ENCODE peak calls at places on chromosomes 1 and 21, in nine cellular contexts. Q is brain microvascular endothelial cell; A is AG09319; M is activated CD8-positive, alpha-beta T cell treated with anti-CD3 and anti-CD28 coated beads, Interleukin-2, amount 10 ng/mL, durations not matched to agents 7 days and 5 days; P is activated CD4-positive, alpha-beta T cell treated with anti-CD3 and anti-CD28 coated beads, Interleukin-2, amount 50 U/mL, for 24 hours; V is AG10803; W is thoracic aorta; L is activated T-helper 1 cell treated with Interleukin-2 at 50 U/mL for 16 hours; C is RWPE1. F is an unnamed sample.

GRCh38 chr1:241270016-241270415 is 87.0 kb downstream of the RGS7 start:
- DNase-seq in V (no peak), P (no peak), A (no peak), Q (no peak), L (no peak), W (no peak), M (no peak), C (no peak), F (no peak)

GRCh38 chr1:181148636-181149035 is 60.1 kb downstream of the IER5 start:
- DNase-seq in W (no peak), A (no peak), C (peak), Q (no peak), P (no peak), M (no peak), L (no peak), V (no peak), F (no peak)

GRCh38 chr1:41380979-41381690 is 19.9 kb downstream of the FOXO6 start:
- DNase-seq in M (no peak), W (no peak), P (no peak), V (no peak), Q (no peak), C (peak), A (no peak), L (no peak), F (no peak)

GRCh38 chr1:162578071-162578705 is 16.7 kb downstream of the UAP1 start:
- DNase-seq in M (no peak), V (no peak), Q (no peak), L (no peak), A (no peak), P (no peak), W (no peak), C (no peak), F (no peak)

GRCh38 chr1:206809504-206810084 is 37.3 kb upstream of the IL10 start:
- DNase-seq in V (peak), M (peak), C (peak), W (no peak), A (no peak), Q (peak), L (no peak), P (no peak), F (no peak)

GRCh38 chr1:67347688-67348472 is 40.2 kb downstream of the IL12RB2 start:
- DNase-seq in M (no peak), V (peak), C (peak), A (peak), W (no peak), L (no peak), P (no peak), Q (peak), F (no peak)

GRCh38 chr1:44077421-44077820 is 41.2 kb upstream of the KLF17 start:
- DNase-seq in M (no peak), P (no peak), W (no peak), A (no peak), V (no peak), Q (peak), C (no peak), L (no peak), F (no peak)

GRCh38 chr1:116075981-116076380 is 35.2 kb upstream of the MAB21L3 start:
- DNase-seq in M (no peak), A (no peak), P (no peak), Q (peak), V (no peak), L (no peak), C (peak), W (no peak), F (no peak)

GRCh38 chr1:30905898-30906620 is 2.5 kb downstream of the SDC3 start:
- DNase-seq in W (no peak), V (peak), M (no peak), C (no peak), L (no peak), A (no peak), P (no peak), Q (no peak), F (no peak)

GRCh38 chr1:162856260-162856659 is 4.7 kb downstream of the CCDC190 start:
- DNase-seq in C (peak), P (no peak), V (peak), L (no peak), W (no peak), M (no peak), Q (peak), A (no peak), F (no peak)

GRCh38 chr1:234619071-234619480 is 9.1 kb upstream of the IRF2BP2 start:
- DNase-seq in Q (no peak), A (no peak), C (no peak), L (no peak), M (no peak), V (peak), P (no peak), W (no peak), F (no peak)

GRCh38 chr1:81213279-81213678 is 587.5 kb upstream of the ADGRL2 start:
- DNase-seq in C (no peak), V (no peak), L (no peak), W (no peak), A (no peak), P (no peak), M (no peak), Q (no peak), F (no peak)

GRCh38 chr21:16082038-16082816 is 352.4 kb downstream of the USP25 start:
- DNase-seq in P (no peak), W (no peak), M (no peak), L (no peak), C (no peak), A (no peak), V (peak), Q (no peak), F (no peak)

GRCh38 chr21:15009964-15010363 is 54.8 kb downstream of the NRIP1 start:
- DNase-seq in P (no peak), M (no peak), A (peak), Q (peak), L (no peak), V (peak), W (no peak), C (no peak), F (no peak)

GRCh38 chr1:25727819-25728286 is 72.1 kb upstream of the SELENON start:
- DNase-seq in V (peak), L (no peak), C (no peak), M (no peak), A (no peak), P (no peak), Q (no peak), W (no peak), F (no peak)

GRCh38 chr1:79044974-79045650 is 38.6 kb upstream of the ADGRL4 start:
- DNase-seq in M (no peak), P (no peak), C (no peak), L (no peak), Q (no peak), W (no peak), A (no peak), V (no peak), F (no peak)

GRCh38 chr21:42781150-42781980 is 98.0 kb downstream of the WDR4 start:
- DNase-seq in M (no peak), P (no peak), V (no peak), Q (no peak), A (no peak), W (no peak), L (no peak), C (peak), F (no peak)

GRCh38 chr1:11927866-11928592 is 1.8 kb upstream of the KIAA2013 start:
- DNase-seq in V (no peak), W (no peak), P (no peak), L (no peak), Q (no peak), M (no peak), A (no peak), C (no peak), F (no peak)

GRCh38 chr1:51372561-51372960 is 42.2 kb upstream of the TTC39A start:
- DNase-seq in L (no peak), V (no peak), M (no peak), W (no peak), Q (no peak), P (no peak), C (no peak), A (no peak), F (no peak)

GRCh38 chr1:212286437-212287131 is 1.4 kb downstream of the PPP2R5A start:
- DNase-seq in A (no peak), L (no peak), V (peak), P (no peak), M (no peak), Q (peak), W (no peak), C (peak), F (no peak)

GRCh38 chr1:32250893-32251716 is at the start of gene LCK:
- DNase-seq in V (no peak), W (no peak), C (no peak), P (no peak), Q (no peak), L (peak), M (peak), A (no peak), F (peak)

GRCh38 chr1:216293673-216294072 is 129.6 kb downstream of the USH2A start:
- DNase-seq in P (no peak), V (no peak), A (peak), M (no peak), C (no peak), Q (no peak), W (no peak), L (no peak), F (no peak)

GRCh38 chr1:7572654-7573152 is 198.4 kb upstream of the VAMP3 start:
- DNase-seq in A (no peak), P (no peak), V (no peak), L (no peak), M (no peak), Q (no peak), C (peak), W (no peak), F (no peak)

GRCh38 chr21:35578831-35579470 is 481.4 kb downstream of the SETD4 start:
- DNase-seq in V (peak), P (peak), M (no peak), W (no peak), L (no peak), C (no peak), Q (no peak), A (no peak), F (peak)

GRCh38 chr21:41559658-41560599 is 52.0 kb upstream of the TMPRSS2 start:
- DNase-seq in L (no peak), P (no peak), A (no peak), M (no peak), Q (peak), V (peak), C (no peak), W (no peak), F (no peak)

GRCh38 chr1:185058103-185058502 is 12.7 kb downstream of the RNF2 start:
- DNase-seq in Q (no peak), P (no peak), L (no peak), W (no peak), C (no peak), A (no peak), V (no peak), M (no peak), F (no peak)

GRCh38 chr1:43349594-43350306 is 9.0 kb upstream of the CDC20 start:
- DNase-seq in A (no peak), M (no peak), W (no peak), L (no peak), P (no peak), C (no peak), V (no peak), Q (peak), F (no peak)

GRCh38 chr1:53585116-53585515 is 125.9 kb downstream of the DMRTB1 start:
- DNase-seq in C (no peak), A (no peak), W (no peak), Q (peak), V (no peak), P (peak), L (no peak), M (peak), F (peak)

GRCh38 chr1:10888791-10889627 is 92.6 kb upstream of the CASZ1 start:
- DNase-seq in M (no peak), L (no peak), A (no peak), V (no peak), C (no peak), P (no peak), W (no peak), Q (no peak), F (no peak)

F was measured in stimulated activated CD8-positive, alpha-beta memory T cell treated with anti-CD3 and anti-CD28 coated beads, Interleukin-7, amount 100 ng/mL, for 48 hours.